ENCODE peak calls at places on chromosomes 3 and 15, in six cellular contexts. T is nephron progenitor cell, B is GM20000, O is heart right ventricle, A is PC-9, J is breast epithelium. Q is an unnamed sample.

GRCh38 chr3:77466562-77466961 is 426.7 kb downstream of the ROBO2 start:
- DNase-seq in T (no peak), B (no peak), O (no peak), A (no peak), J (no peak), Q (no peak)

GRCh38 chr15:29633971-29634370 is 188.3 kb downstream of the TJP1 start:
- DNase-seq in T (no peak), B (no peak), O (no peak), A (no peak), J (no peak), Q (no peak)

GRCh38 chr3:50173685-50174516 is 17.5 kb upstream of the GNAT1 start:
- DNase-seq in T (no peak), B (no peak), O (no peak), A (no peak), J (no peak), Q (no peak)

GRCh38 chr3:183912895-183913579 is 28.4 kb upstream of the PARL start:
- DNase-seq in T (no peak), B (no peak), O (no peak), A (peak), J (no peak), Q (no peak)

GRCh38 chr3:176513604-176514003 is 683.7 kb downstream of the TBL1XR1 start:
- DNase-seq in T (peak), B (no peak), O (no peak), A (no peak), J (no peak), Q (no peak)

GRCh38 chr3:45534580-45535080 is 59.9 kb upstream of the LIMD1 start:
- DNase-seq in T (no peak), B (no peak), O (no peak), A (no peak), J (no peak), Q (peak)

GRCh38 chr3:133256787-133257483 is 142.9 kb upstream of the BFSP2 start:
- DNase-seq in T (no peak), B (peak), O (no peak), A (no peak), J (no peak), Q (no peak)

GRCh38 chr3:182083112-182083511 is 371.4 kb downstream of the SOX2 start:
- DNase-seq in T (no peak), B (no peak), O (no peak), A (peak), J (no peak), Q (no peak)

GRCh38 chr3:71511037-71511436 is 72.5 kb downstream of the FOXP1 start:
- DNase-seq in T (no peak), B (no peak), O (no peak), A (no peak), J (no peak), Q (no peak)

GRCh38 chr3:53650424-53650823 is 156.0 kb downstream of the CACNA1D start:
- DNase-seq in T (no peak), B (peak), O (no peak), A (no peak), J (no peak), Q (no peak)

GRCh38 chr15:50854594-50855490 is 53.6 kb upstream of the AP4E1 start:
- DNase-seq in T (no peak), B (peak), O (no peak), A (peak), J (no peak), Q (no peak)

GRCh38 chr3:5699313-5699712 is 511.8 kb downstream of the EDEM1 start:
- DNase-seq in T (no peak), B (no peak), O (no peak), A (peak), J (no peak), Q (no peak)

GRCh38 chr15:90539789-90540188 is 10.1 kb downstream of the CRTC3 start:
- DNase-seq in T (no peak), B (no peak), O (no peak), A (no peak), J (no peak), Q (no peak)

GRCh38 chr3:182763896-182764295 is 29.4 kb upstream of the ATP11B start:
- DNase-seq in T (no peak), B (no peak), O (no peak), A (no peak), J (no peak), Q (no peak)

GRCh38 chr15:33315044-33315443 is 4.3 kb downstream of the RYR3 start:
- DNase-seq in T (no peak), B (no peak), O (no peak), A (no peak), J (no peak), Q (no peak)

GRCh38 chr3:10337323-10338163 is 16.6 kb upstream of the SEC13 start:
- DNase-seq in T (no peak), B (no peak), O (no peak), A (no peak), J (no peak), Q (no peak)

GRCh38 chr3:52004158-52004787 is 8.6 kb upstream of the RPL29 start:
- DNase-seq in T (peak), B (no peak), O (peak), A (no peak), J (no peak), Q (no peak)

GRCh38 chr3:72345237-72345878 is 502.9 kb downstream of the SHQ1 start:
- DNase-seq in T (no peak), B (no peak), O (no peak), A (no peak), J (no peak), Q (no peak)

GRCh38 chr15:33218071-33218491 is 23.6 kb upstream of the FMN1 start:
- DNase-seq in T (no peak), B (no peak), O (no peak), A (no peak), J (no peak), Q (peak)

GRCh38 chr3:136380530-136380929 is 130.4 kb downstream of the PCCB start:
- DNase-seq in T (no peak), B (no peak), O (no peak), A (no peak), J (no peak), Q (no peak)

GRCh38 chr3:186882881-186883685 is 40.6 kb downstream of the ADIPOQ start:
- DNase-seq in T (no peak), B (no peak), O (no peak), A (peak), J (no peak), Q (no peak)

GRCh38 chr3:138099417-138099816 is 16.0 kb downstream of the DZIP1L start:
- DNase-seq in T (no peak), B (no peak), O (no peak), A (no peak), J (no peak), Q (no peak)

GRCh38 chr3:138092023-138092422 is 23.4 kb downstream of the DZIP1L start:
- DNase-seq in T (no peak), B (no peak), O (no peak), A (no peak), J (no peak), Q (no peak)

GRCh38 chr3:138093721-138094120 is 21.7 kb downstream of the DZIP1L start:
- DNase-seq in T (no peak), B (no peak), O (no peak), A (no peak), J (no peak), Q (no peak)

DNA sequence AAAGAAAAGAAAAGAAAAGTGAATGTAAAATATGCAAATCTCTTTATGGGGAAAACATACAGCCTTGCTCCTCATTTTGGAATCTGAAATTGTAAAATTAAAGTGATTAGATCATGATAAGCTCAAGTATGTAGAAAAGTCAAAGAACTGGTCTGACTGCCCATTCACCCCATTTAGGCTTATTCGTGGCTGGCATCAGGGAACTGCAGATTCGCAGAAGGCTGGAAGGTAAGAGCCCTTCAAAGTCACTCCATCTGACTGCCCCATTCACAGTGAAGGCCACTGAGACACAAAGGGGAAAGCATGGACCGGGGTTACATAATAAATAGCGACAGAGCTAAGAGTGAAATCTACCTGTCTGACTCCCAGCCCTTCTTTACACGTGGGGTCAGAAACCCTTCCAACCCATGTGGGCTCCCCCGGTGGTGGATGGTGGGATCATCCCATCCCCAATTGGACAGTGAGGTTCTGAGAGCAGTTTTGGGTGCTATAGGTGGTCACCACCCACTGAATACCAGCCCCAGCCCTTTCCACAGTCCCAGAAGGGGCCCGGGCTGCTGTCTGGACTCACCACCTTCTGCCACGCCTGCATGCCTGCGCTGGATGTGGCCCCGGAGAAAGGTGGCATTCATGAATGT is 18.1 kb downstream of the DZIP1L start:
- DNase-seq in T (peak), B (no peak), O (no peak), A (peak), J (no peak), Q (no peak)
- TF ChIP-seq CTCF in T (peak), B (no peak), O (no peak), A (peak), J (no peak), Q (peak)

GRCh38 chr3:171965088-171965712 is 74.2 kb upstream of the FNDC3B start:
- DNase-seq in T (no peak), B (no peak), O (no peak), A (no peak), J (no peak), Q (no peak)

GRCh38 chr3:171963546-171963945 is 75.8 kb upstream of the FNDC3B start:
- DNase-seq in T (no peak), B (no peak), O (no peak), A (no peak), J (no peak), Q (no peak)

GRCh38 chr3:171967137-171967783 is 72.1 kb upstream of the FNDC3B start:
- DNase-seq in T (no peak), B (no peak), O (peak), A (peak), J (no peak), Q (peak)

GRCh38 chr3:171967932-171968678 is 71.3 kb upstream of the FNDC3B start:
- DNase-seq in T (no peak), B (no peak), O (peak), A (no peak), J (no peak), Q (no peak)

DNA sequence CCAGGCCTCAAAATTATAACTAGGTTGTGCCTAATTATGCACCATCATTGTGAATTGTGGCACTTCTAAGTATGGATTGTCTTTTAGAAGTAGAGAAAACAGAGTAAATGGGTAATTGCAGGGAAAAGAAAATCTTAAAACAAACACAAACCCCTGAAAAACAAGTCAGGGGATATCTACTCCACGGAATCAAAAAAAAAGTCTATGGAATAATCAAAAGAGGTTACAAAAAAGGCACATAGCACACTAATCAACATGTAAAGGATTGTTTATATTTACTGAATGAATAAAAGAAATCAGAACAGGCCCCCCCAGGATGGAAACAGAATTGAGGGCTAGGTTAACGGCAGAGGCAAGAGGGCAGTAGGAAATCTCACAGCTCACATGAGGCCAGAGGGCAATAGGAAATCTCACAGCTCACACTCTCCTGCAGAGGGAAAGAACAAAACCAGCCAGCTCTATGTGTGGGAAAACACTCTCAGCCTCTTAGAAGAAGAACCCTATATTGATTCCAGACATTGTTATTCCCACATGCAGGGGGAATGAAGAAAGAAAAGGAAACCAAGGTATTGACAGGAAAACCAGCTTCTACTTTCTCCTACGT is 72.7 kb upstream of the FNDC3B start:
- DNase-seq in T (no peak), B (no peak), O (no peak), A (no peak), J (no peak), Q (no peak)
- TF ChIP-seq CTCF in T (no peak), B (no peak), O (no peak), A (no peak), J (no peak), Q (no peak)

GRCh38 chr3:12933901-12934300 is 92.5 kb upstream of the RPL32 start:
- DNase-seq in T (no peak), B (no peak), O (no peak), A (no peak), J (no peak), Q (no peak)

GRCh38 chr3:12932347-12932746 is 91.0 kb upstream of the RPL32 start:
- DNase-seq in T (no peak), B (no peak), O (peak), A (no peak), J (no peak), Q (no peak)

GRCh38 chr3:12931273-12931905 is 90.0 kb upstream of the RPL32 start:
- DNase-seq in T (no peak), B (no peak), O (peak), A (no peak), J (no peak), Q (no peak)

GRCh38 chr3:12934431-12934830 is 93.1 kb upstream of the RPL32 start:
- DNase-seq in T (no peak), B (no peak), O (peak), A (no peak), J (peak), Q (no peak)

DNA sequence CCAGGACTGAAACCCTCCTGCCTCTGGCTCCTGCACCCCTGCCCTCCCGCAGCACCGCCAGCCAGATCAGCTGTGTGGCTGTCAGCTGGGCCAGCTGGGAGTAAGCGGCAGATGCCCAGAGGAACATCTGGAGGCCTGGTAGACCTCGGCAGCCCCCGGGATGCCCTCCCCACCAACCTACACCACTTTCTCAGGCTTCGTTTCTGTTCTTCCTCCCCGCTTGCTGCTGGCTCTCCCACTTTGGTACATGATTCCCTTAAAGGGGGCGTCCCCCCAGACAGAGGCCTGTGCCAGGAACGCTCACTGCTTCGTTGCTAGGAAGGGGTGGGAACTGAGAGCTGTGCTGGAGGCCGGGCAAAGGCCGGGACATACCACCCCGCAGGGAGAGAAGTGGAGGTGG is 91.4 kb upstream of the RPL32 start:
- DNase-seq in T (no peak), B (no peak), O (no peak), A (no peak), J (no peak), Q (no peak)
- TF ChIP-seq CTCF in T (no peak), B (no peak), O (no peak), A (no peak), J (no peak), Q (no peak)

GRCh38 chr15:74133703-74134386 is 3.5 kb downstream of the ISLR2 start:
- DNase-seq in T (no peak), B (no peak), O (no peak), A (no peak), J (no peak), Q (no peak)

GRCh38 chr15:74135041-74135565 is 4.7 kb downstream of the ISLR2 start:
- DNase-seq in T (no peak), B (no peak), O (no peak), A (no peak), J (no peak), Q (no peak)

GRCh38 chr15:74132681-74133070 is 2.3 kb downstream of the ISLR2 start:
- DNase-seq in T (peak), B (no peak), O (no peak), A (no peak), J (no peak), Q (no peak)

GRCh38 chr15:74133071-74133702 is 2.8 kb downstream of the ISLR2 start:
- DNase-seq in T (peak), B (peak), O (no peak), A (no peak), J (no peak), Q (no peak)

GRCh38 chr15:74134387-74135027 is 4.1 kb downstream of the ISLR2 start:
- DNase-seq in T (peak), B (peak), O (no peak), A (no peak), J (no peak), Q (no peak)
- TF ChIP-seq CTCF in T (peak), B (peak), O (peak), A (peak), J (no peak), Q (peak)

GRCh38 chr3:148958681-148959080 is 32.7 kb upstream of the GYG1 start:
- DNase-seq in T (no peak), B (no peak), O (no peak), A (no peak), J (no peak), Q (no peak)

GRCh38 chr3:148957586-148957985 is 33.8 kb upstream of the GYG1 start:
- DNase-seq in T (no peak), B (peak), O (no peak), A (no peak), J (no peak), Q (no peak)

DNA sequence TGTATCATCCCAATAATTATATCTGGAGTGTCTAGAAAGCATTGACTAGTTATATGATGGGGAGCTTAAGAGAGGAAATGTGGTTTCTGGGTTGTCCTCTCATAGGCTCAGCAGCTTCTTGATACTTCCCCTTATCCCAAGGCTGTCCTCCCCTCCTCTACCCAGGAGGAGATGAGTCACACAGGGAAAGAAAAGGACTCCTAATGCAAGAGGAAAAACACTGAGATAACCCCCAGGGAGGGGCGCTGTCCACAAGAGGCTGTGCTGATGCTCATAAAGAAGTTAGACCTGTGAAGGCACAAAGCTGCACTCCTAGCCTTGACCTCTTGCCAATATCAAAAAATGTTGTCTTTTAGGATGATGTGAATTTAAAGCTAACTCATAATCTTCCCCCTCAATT is 28.8 kb upstream of the GYG1 start:
- DNase-seq in T (no peak), B (no peak), O (no peak), A (peak), J (no peak), Q (no peak)
- TF ChIP-seq CTCF in T (no peak), B (no peak), O (no peak), A (peak), J (no peak), Q (no peak)